ENCODE peak calls at places on chromosomes 11 and 22, in eight cellular contexts. T, C, G, J, E, N, V and F are unnamed samples.

GRCh38 chr22:36343720-36344105 is 44.1 kb downstream of the MYH9 start:
- DNase-seq in T (no peak), C (no peak), G (no peak), J (no peak), E (no peak), N (no peak), V (peak), F (no peak)

GRCh38 chr22:35923026-35923425 is 105.6 kb downstream of the RBFOX2 start:
- DNase-seq in T (no peak), C (no peak), G (no peak), J (no peak), E (no peak), N (no peak), V (no peak), F (no peak)

GRCh38 chr11:44799036-44799435 is 72.3 kb downstream of the TSPAN18 start:
- DNase-seq in T (no peak), C (no peak), G (no peak), J (no peak), E (no peak), N (no peak), V (no peak), F (no peak)

GRCh38 chr11:23539556-23539955 is 679.3 kb upstream of the CCDC179 start:
- DNase-seq in T (no peak), C (no peak), G (no peak), J (no peak), E (no peak), N (no peak), V (no peak), F (no peak)

GRCh38 chr11:118290923-118291322 is 13.6 kb upstream of the CD3E start:
- DNase-seq in T (peak), C (no peak), G (peak), J (peak), E (no peak), N (peak), V (peak), F (no peak)

GRCh38 chr22:46719921-46720320 is 18.1 kb downstream of the CERK start:
- DNase-seq in T (no peak), C (no peak), G (no peak), J (no peak), E (no peak), N (no peak), V (no peak), F (no peak)

GRCh38 chr11:86916330-86916729 is 38.9 kb downstream of the FZD4 start:
- DNase-seq in T (peak), C (no peak), G (no peak), J (no peak), E (no peak), N (peak), V (no peak), F (peak)

GRCh38 chr11:63858628-63859550 is 20.0 kb downstream of the MARK2 start:
- DNase-seq in T (no peak), C (no peak), G (no peak), J (no peak), E (no peak), N (no peak), V (no peak), F (no peak)

GRCh38 chr22:25083414-25084166 is 116.1 kb upstream of the CRYBB3 start:
- DNase-seq in T (no peak), C (no peak), G (no peak), J (no peak), E (no peak), N (no peak), V (no peak), F (no peak)

GRCh38 chr22:25084405-25085107 is 115.1 kb upstream of the CRYBB3 start:
- DNase-seq in T (no peak), C (no peak), G (no peak), J (no peak), E (no peak), N (no peak), V (no peak), F (no peak)

GRCh38 chr22:25085156-25085555 is 114.5 kb upstream of the CRYBB3 start:
- DNase-seq in T (no peak), C (no peak), G (no peak), J (no peak), E (no peak), N (no peak), V (no peak), F (no peak)

GRCh38 chr22:25086902-25087282 is 112.8 kb upstream of the CRYBB3 start:
- DNase-seq in T (no peak), C (no peak), G (no peak), J (no peak), E (no peak), N (no peak), V (no peak), F (no peak)

GRCh38 chr22:25085930-25086901 is 113.4 kb upstream of the CRYBB3 start:
- DNase-seq in T (no peak), C (no peak), G (no peak), J (no peak), E (no peak), N (no peak), V (no peak), F (peak)
- H3K27ac ChIP-seq in T (no peak), C (no peak), G (no peak), J (no peak), E (no peak), N (no peak), V (no peak), F (peak)

DNA sequence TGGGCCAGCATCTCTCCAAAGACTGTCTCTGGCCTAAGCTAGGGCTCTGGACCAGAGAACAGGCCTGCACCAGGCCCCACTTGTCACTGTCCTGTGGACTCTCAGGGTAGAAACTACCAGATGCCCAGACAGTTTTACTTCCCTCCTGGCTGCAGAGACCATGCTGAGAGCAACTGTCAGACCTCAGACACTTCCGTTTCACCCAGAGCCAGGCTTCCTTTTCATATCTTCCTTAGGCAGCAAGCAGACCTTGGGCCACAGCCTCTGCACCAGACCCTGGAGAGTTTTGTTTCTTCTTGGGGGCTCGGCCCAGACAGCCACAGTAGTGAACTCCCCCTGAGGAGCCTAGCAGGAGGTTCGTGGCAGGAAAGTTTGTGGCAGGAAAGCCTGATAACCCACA is 12.1 kb upstream of the FCHSD2 start:
- DNase-seq in T (no peak), C (no peak), G (no peak), J (peak), E (no peak), N (no peak), V (no peak), F (no peak)
- H3K27ac ChIP-seq in T (no peak), C (peak), G (peak), J (no peak), E (no peak), N (no peak), V (no peak), F (peak)

GRCh38 chr11:120212259-120212888 is 1.5 kb downstream of the OAF start:
- DNase-seq in T (no peak), C (no peak), G (no peak), J (no peak), E (no peak), N (peak), V (no peak), F (no peak)

GRCh38 chr11:120210651-120211521 is at the start of gene OAF:
- DNase-seq in T (peak), C (peak), G (peak), J (peak), E (peak), N (peak), V (peak), F (peak)

GRCh38 chr11:120209750-120210650 is 832 bp upstream of the OAF start:
- DNase-seq in T (no peak), C (no peak), G (no peak), J (no peak), E (no peak), N (no peak), V (no peak), F (no peak)

GRCh38 chr11:120212926-120213325 is 2.1 kb downstream of the OAF start:
- DNase-seq in T (no peak), C (no peak), G (no peak), J (no peak), E (no peak), N (peak), V (no peak), F (no peak)

GRCh38 chr11:120211522-120212258 is 858 bp downstream of the OAF start:
- DNase-seq in T (no peak), C (no peak), G (no peak), J (no peak), E (no peak), N (peak), V (no peak), F (no peak)
- H3K27ac ChIP-seq in T (peak), C (peak), G (peak), J (no peak), E (peak), N (peak), V (peak), F (peak)

DNA sequence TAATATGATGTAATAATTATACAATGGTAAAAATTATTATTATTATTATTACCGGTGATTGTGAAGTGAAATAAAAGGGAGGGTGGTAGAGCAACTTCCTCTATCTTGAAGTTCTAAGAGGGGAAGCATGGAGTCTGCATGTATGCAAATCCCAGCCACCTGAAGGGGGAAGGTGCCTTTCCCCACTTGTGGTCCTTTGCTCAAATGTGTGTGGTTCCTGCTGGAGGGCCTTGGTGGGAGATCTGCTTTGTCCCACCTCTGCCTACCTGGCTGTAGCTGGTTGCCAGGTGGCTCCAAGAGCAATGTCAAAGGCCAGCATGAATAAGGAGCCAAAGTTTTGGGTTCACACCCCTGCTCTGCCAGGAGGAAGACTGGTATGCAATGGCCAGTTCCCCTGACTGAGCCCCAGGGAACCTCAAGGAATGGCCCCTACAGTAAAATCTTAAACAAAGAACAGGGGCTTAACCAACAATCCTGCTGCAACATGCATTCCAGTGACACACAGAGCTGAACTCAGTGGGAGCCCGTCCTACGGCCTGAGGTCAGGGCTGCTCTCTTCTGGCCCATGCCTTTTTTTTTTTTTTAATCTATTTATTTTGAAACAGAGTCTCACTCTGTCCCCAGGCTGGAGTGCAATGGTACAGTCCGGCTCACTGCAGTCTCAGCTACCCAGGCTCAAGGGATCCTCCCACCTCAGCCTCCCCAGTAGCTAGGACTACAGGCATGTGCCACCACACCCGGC is 8.5 kb downstream of the TMEM132A start:
- DNase-seq in T (no peak), C (no peak), G (no peak), J (no peak), E (no peak), N (no peak), V (no peak), F (no peak)
- H3K27ac ChIP-seq in T (no peak), C (no peak), G (no peak), J (no peak), E (no peak), N (no peak), V (no peak), F (no peak)

GRCh38 chr22:45688606-45689080 is 17.0 kb downstream of the ATXN10 start:
- DNase-seq in T (peak), C (no peak), G (no peak), J (no peak), E (no peak), N (peak), V (peak), F (no peak)

GRCh38 chr22:45690008-45690407 is 18.4 kb downstream of the ATXN10 start:
- DNase-seq in T (no peak), C (no peak), G (no peak), J (no peak), E (no peak), N (no peak), V (no peak), F (no peak)

GRCh38 chr22:45686842-45687241 is 15.2 kb downstream of the ATXN10 start:
- DNase-seq in T (no peak), C (no peak), G (no peak), J (no peak), E (no peak), N (no peak), V (no peak), F (no peak)

GRCh38 chr22:45686004-45686403 is 14.4 kb downstream of the ATXN10 start:
- DNase-seq in T (no peak), C (no peak), G (no peak), J (no peak), E (no peak), N (no peak), V (no peak), F (no peak)

GRCh38 chr22:45689195-45689594 is 17.6 kb downstream of the ATXN10 start:
- DNase-seq in T (no peak), C (no peak), G (no peak), J (no peak), E (no peak), N (no peak), V (no peak), F (no peak)
- H3K27ac ChIP-seq in T (peak), C (no peak), G (no peak), J (no peak), E (no peak), N (peak), V (no peak), F (no peak)

GRCh38 chr11:122214567-122214966 is 98.6 kb upstream of the BLID start:
- DNase-seq in T (no peak), C (no peak), G (no peak), J (no peak), E (no peak), N (no peak), V (no peak), F (no peak)
- H3K27ac ChIP-seq in T (no peak), C (peak), G (no peak), J (no peak), E (no peak), N (no peak), V (no peak), F (peak)

DNA sequence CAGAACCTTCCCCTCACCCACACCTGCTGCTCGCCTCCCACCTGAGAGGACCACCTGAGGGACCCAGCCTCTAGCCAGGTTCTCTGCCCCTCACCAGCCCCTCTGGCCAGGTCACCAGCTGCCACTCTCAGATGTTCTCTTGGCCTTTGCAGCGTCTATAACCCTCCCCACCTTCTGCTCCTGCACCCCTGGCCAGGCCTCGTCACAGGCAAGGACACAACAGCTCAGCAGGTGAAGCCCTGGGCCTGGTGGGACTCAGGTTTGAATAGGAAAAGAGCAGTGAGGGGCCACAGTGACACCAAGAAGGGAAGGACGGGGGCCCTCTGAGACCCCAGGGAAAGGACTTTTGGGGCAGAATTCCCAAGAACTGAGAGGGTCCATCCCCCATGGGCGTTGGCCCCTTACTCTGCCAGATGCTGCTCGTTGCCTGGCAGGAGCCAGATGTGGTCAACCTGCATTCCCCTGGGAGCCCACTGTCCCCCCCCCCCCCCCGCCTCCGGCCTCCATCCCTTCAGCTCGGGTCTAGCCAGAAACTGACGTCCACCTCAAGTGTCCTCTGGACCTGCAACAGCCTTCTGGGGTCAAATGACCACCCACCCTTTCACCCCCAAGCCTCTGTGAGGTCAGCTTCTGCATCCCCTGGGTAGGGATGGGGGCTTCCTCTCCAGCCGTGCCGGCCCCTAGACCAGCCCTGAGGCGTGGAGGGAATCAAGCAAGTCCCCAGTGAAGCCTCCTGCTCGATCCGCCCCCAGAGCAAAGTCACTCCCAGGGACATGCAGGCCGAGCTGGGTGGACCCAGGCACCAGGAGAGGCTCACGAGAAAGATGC is 28.7 kb downstream of the SBF1 start:
- DNase-seq in T (no peak), C (no peak), G (no peak), J (no peak), E (no peak), N (no peak), V (no peak), F (no peak)
- H3K27ac ChIP-seq in T (no peak), C (no peak), G (peak), J (no peak), E (no peak), N (no peak), V (peak), F (no peak)